ENCODE peak calls at places on chromosomes 5 and 9, in ten cellular contexts. F, P, I, C, X, J, G, U, E and B are unnamed samples.

GRCh38 chr9:101572316-101572715 is 22.5 kb downstream of the PPP3R2 start:
- DNase-seq in X (no peak), J (no peak), U (no peak), E (no peak), P (no peak), G (no peak), C (no peak), F (no peak), I (no peak), B (no peak)

GRCh38 chr5:6713274-6714181 is at the start of gene TENT4A:
- DNase-seq in P (no peak), E (no peak), J (peak; percentile 84), I (no peak), F (peak; percentile 27), G (peak; percentile 54), C (peak; percentile 92), U (no peak), X (no peak), B (peak; percentile 46)

GRCh38 chr5:76546497-76547102 is 76.6 kb downstream of the F2RL2 start:
- DNase-seq in F (no peak), J (no peak), I (peak; percentile 46), P (no peak), U (no peak), E (no peak), X (no peak), C (no peak), G (no peak), B (no peak)

GRCh38 chr5:33785571-33785970 is 106.2 kb downstream of the ADAMTS12 start:
- DNase-seq in I (no peak), F (no peak), P (no peak), C (no peak), E (no peak), J (no peak), U (no peak), X (no peak), G (no peak), B (no peak)

GRCh38 chr5:147750065-147750464 is 32.5 kb downstream of the JAKMIP2 start:
- DNase-seq in F (no peak), X (no peak), E (no peak), G (no peak), U (no peak), C (no peak), P (no peak), J (no peak), I (no peak), B (no peak)

GRCh38 chr9:131447148-131447547 is 53.3 kb downstream of the PRRC2B start:
- DNase-seq in U (no peak), C (no peak), J (peak; percentile 70), X (no peak), E (no peak), I (no peak), F (no peak), P (no peak), G (no peak), B (no peak)

GRCh38 chr9:9216934-9217333 is 1395.9 kb downstream of the PTPRD start:
- DNase-seq in J (no peak), X (no peak), P (no peak), I (no peak), U (no peak), G (no peak), C (no peak), E (no peak), F (no peak), B (no peak)

GRCh38 chr5:132812123-132812948 is 766 bp upstream of the SOWAHA start:
- DNase-seq in P (no peak), J (no peak), X (no peak), E (no peak), U (no peak), C (no peak), F (no peak), I (no peak), G (no peak), B (no peak)

GRCh38 chr5:168292783-168293696 is 1.6 kb downstream of the WWC1 start:
- DNase-seq in U (no peak), X (no peak), C (no peak), F (no peak), E (no peak), J (no peak), I (no peak), P (no peak), G (peak; percentile 29), B (no peak)

GRCh38 chr5:90657030-90657429 is 98.4 kb downstream of the ADGRV1 start:
- DNase-seq in E (no peak), I (no peak), J (no peak), P (no peak), F (no peak), C (no peak), U (no peak), G (no peak), X (no peak), B (no peak)

GRCh38 chr9:21018177-21018576 is 13.3 kb downstream of the HACD4 start:
- DNase-seq in G (no peak), F (no peak), E (no peak), J (no peak), P (no peak), C (no peak), U (no peak), X (no peak), I (no peak), B (no peak)

GRCh38 chr5:40733842-40734563 is 21.8 kb downstream of the TTC33 start:
- DNase-seq in I (peak; percentile 19), X (no peak), J (no peak), G (no peak), F (no peak), E (no peak), P (no peak), C (no peak), U (no peak), B (no peak)